ENCODE peak calls at places on chromosomes 13 and 19, in four cellular contexts. J is stimulated activated CD4-positive, alpha-beta T cell treated with anti-CD3 and anti-CD28 coated beads, Interleukin-4, amount 100 ng/mL, for 24 hours; H is tibial artery; Y is PC-3. N is an unnamed sample.

GRCh38 chr13:71118779-71119364 is 748.1 kb downstream of the DACH1 start:
- DNase-seq in J (no peak), H (no peak), Y (peak), N (no peak)

GRCh38 chr13:109212630-109213029 is 573.8 kb downstream of the IRS2 start:
- DNase-seq in J (no peak), H (no peak), Y (no peak), N (no peak)

GRCh38 chr13:113616991-113617749 is 32.6 kb downstream of the TFDP1 start:
- DNase-seq in J (no peak), H (no peak), Y (no peak), N (peak)

GRCh38 chr19:5050016-5050656 is 81.2 kb downstream of the KDM4B start:
- DNase-seq in J (no peak), H (no peak), Y (no peak), N (no peak)

GRCh38 chr19:16088985-16089846 is 12.9 kb downstream of the TPM4 start:
- DNase-seq in J (no peak), H (no peak), Y (no peak), N (no peak)

GRCh38 chr13:30978981-30979956 is 46.8 kb downstream of the TEX26 start:
- DNase-seq in J (peak), H (no peak), Y (peak), N (peak)

GRCh38 chr13:101572456-101572855 is 120.0 kb downstream of the ITGBL1 start:
- DNase-seq in J (no peak), H (no peak), Y (no peak), N (no peak)

GRCh38 chr13:21583496-21583895 is 20.5 kb downstream of the MICU2 start:
- DNase-seq in J (no peak), H (no peak), Y (no peak), N (no peak)

GRCh38 chr13:106473174-106473573 is 62.3 kb downstream of the EFNB2 start:
- DNase-seq in J (no peak), H (no peak), Y (no peak), N (no peak)

GRCh38 chr19:34363094-34363493 is 1.9 kb upstream of the GPI start:
- DNase-seq in J (no peak), H (no peak), Y (no peak), N (no peak)

GRCh38 chr13:30572859-30573275 is 44.9 kb upstream of the USPL1 start:
- DNase-seq in J (no peak), H (no peak), Y (peak), N (peak)

GRCh38 chr13:39451860-39452301 is 151.1 kb downstream of the LHFPL6 start:
- DNase-seq in J (no peak), H (peak), Y (no peak), N (no peak)

GRCh38 chr19:48741222-48741999 is 1.0 kb upstream of the RASIP1 start:
- DNase-seq in J (peak), H (no peak), Y (no peak), N (peak)

GRCh38 chr13:107138468-107138867 is 570.5 kb upstream of the ARGLU1 start:
- DNase-seq in J (no peak), H (no peak), Y (no peak), N (no peak)

GRCh38 chr13:113730831-113731191 is 28.2 kb upstream of the TMEM255B start:
- DNase-seq in J (no peak), H (no peak), Y (no peak), N (no peak)

GRCh38 chr19:50214699-50215543 is 11.5 kb downstream of the MYH14 start:
- DNase-seq in J (no peak), H (no peak), Y (peak), N (no peak)

GRCh38 chr13:69935043-69935442 is 172.6 kb upstream of the ATXN8OS start:
- DNase-seq in J (no peak), H (no peak), Y (peak), N (peak)

GRCh38 chr19:13833330-13834265 is 38.4 kb downstream of the ZSWIM4 start:
- DNase-seq in J (peak), H (peak), Y (peak), N (peak)

GRCh38 chr19:51690359-51691121 is 2.6 kb upstream of the SPACA6 start:
- DNase-seq in J (peak), H (peak), Y (peak), N (no peak)

GRCh38 chr19:34273121-34273845 is 18.9 kb downstream of the GARRE1 start:
- DNase-seq in J (no peak), H (no peak), Y (no peak), N (no peak)

GRCh38 chr19:27974082-27974513 is 1238.9 kb downstream of the UQCRFS1 start:
- DNase-seq in J (no peak), H (no peak), Y (peak), N (peak)

GRCh38 chr13:94712287-94712811 is at the start of gene SOX21:
- DNase-seq in J (no peak), H (no peak), Y (peak), N (peak)

GRCh38 chr19:19463348-19464117 is 51.8 kb downstream of the TSSK6 start:
- DNase-seq in J (no peak), H (no peak), Y (no peak), N (no peak)

GRCh38 chr13:96029002-96029401 is 24.2 kb downstream of the UGGT2 start:
- DNase-seq in J (no peak), H (no peak), Y (no peak), N (no peak)

GRCh38 chr13:43787518-43787891 is 733 bp upstream of the ENOX1 start:
- DNase-seq in J (no peak), H (no peak), Y (peak), N (peak)

GRCh38 chr19:17311455-17312248 is 2.3 kb downstream of the DDA1 start:
- DNase-seq in J (no peak), H (no peak), Y (peak), N (no peak)

GRCh38 chr13:102825921-102826706 is 19.7 kb upstream of the ERCC5 start:
- DNase-seq in J (no peak), H (no peak), Y (peak), N (no peak)

GRCh38 chr13:51644649-51645048 is 60.4 kb downstream of the WDFY2 start:
- DNase-seq in J (no peak), H (no peak), Y (peak), N (peak)

GRCh38 chr19:3712663-3713531 is 4.7 kb downstream of the TJP3 start:
- DNase-seq in J (no peak), H (no peak), Y (peak), N (peak)

GRCh38 chr13:103671547-103671946 is 605.3 kb upstream of the SLC10A2 start:
- DNase-seq in J (no peak), H (no peak), Y (no peak), N (no peak)

GRCh38 chr13:110799246-110800236 is 86.0 kb downstream of the ING1 start:
- DNase-seq in J (no peak), H (peak), Y (no peak), N (no peak)

GRCh38 chr13:30872685-30873443 is 33.2 kb upstream of the MEDAG start:
- DNase-seq in J (no peak), H (peak), Y (no peak), N (peak)

GRCh38 chr19:45187421-45188100 is 9.0 kb downstream of the BLOC1S3 start:
- DNase-seq in J (no peak), H (no peak), Y (peak), N (peak)

GRCh38 chr13:42876810-42877550 is 95.6 kb downstream of the FAM216B start:
- DNase-seq in J (no peak), H (no peak), Y (peak), N (peak)

GRCh38 chr19:39502640-39503417 is 4.1 kb downstream of the DLL3 start:
- DNase-seq in J (peak), H (no peak), Y (no peak), N (no peak)

N was measured in DMS53.